ENCODE peak calls at places on chromosomes 11 and 22, in ten cellular contexts. N is bronchial epithelial cell, J is body of pancreas, O is MM.1S, R is AG09319, G is esophagus squamous epithelium, F is GM13977, Z is IMR-90, B is epithelial cell of proximal tubule, X is A549. I is an unnamed sample.
A peak's percentile ranks its signal among the peaks of the same experiment; 100 is the strongest.

GRCh38 chr11:122979103-122979814 is 2.4 kb downstream of the BSX start:
- DNase-seq in G (no peak), Z (no peak), R (no peak), J (no peak), B (no peak), F (no peak), X (no peak), O (no peak), N (no peak), I (no peak)

GRCh38 chr11:72686639-72687215 is 12.5 kb upstream of the PDE2A start:
- DNase-seq in J (no peak), G (no peak), R (no peak), B (no peak), Z (peak; percentile 16), F (no peak), O (no peak), N (no peak), X (no peak), I (no peak)

GRCh38 chr11:19978668-19979518 is 181.4 kb downstream of the DBX1 start:
- DNase-seq in O (no peak), N (peak; percentile 97), Z (peak; percentile 90), B (peak; percentile 88), G (no peak), X (peak; percentile 57), F (peak; percentile 34), R (peak; percentile 51), J (peak; percentile 66), I (no peak)

GRCh38 chr11:128728767-128729587 is 35.1 kb downstream of the FLI1 start:
- DNase-seq in O (peak; percentile 30), J (no peak), B (no peak), X (no peak), F (no peak), N (no peak), R (no peak), G (no peak), Z (no peak), I (no peak)

GRCh38 chr22:27213766-27214581 is 556.6 kb downstream of the MIAT start:
- DNase-seq in Z (peak; percentile 55), J (peak; percentile 34), O (no peak), X (no peak), F (no peak), R (peak; percentile 78), B (no peak), G (no peak), N (no peak), I (no peak)

GRCh38 chr22:41524809-41525449 is 19.3 kb downstream of the POLR3H start:
- DNase-seq in N (no peak), X (no peak), Z (no peak), B (no peak), O (no peak), J (no peak), F (peak; percentile 47), G (no peak), R (no peak), I (no peak)

GRCh38 chr11:96267001-96267489 is 76.0 kb downstream of the MAML2 start:
- DNase-seq in G (no peak), N (no peak), F (no peak), R (no peak), J (no peak), O (no peak), X (no peak), Z (no peak), B (no peak), I (no peak)

GRCh38 chr22:37169947-37170688 is 17.9 kb downstream of the C1QTNF6 start:
- DNase-seq in N (no peak), G (no peak), O (no peak), X (no peak), J (peak; percentile 7), Z (no peak), F (no peak), R (no peak), B (no peak), I (no peak)

GRCh38 chr11:14418801-14419417 is 59.9 kb upstream of the RRAS2 start:
- DNase-seq in N (peak; percentile 61), B (no peak), X (peak; percentile 67), G (no peak), Z (peak; percentile 25), O (no peak), F (peak; percentile 22), R (no peak), J (no peak), I (no peak)

GRCh38 chr11:22734628-22735345 is 68.4 kb downstream of the GAS2 start:
- DNase-seq in B (no peak), R (no peak), J (no peak), O (no peak), F (no peak), Z (no peak), N (peak; percentile 53), G (no peak), X (no peak), I (no peak)

GRCh38 chr22:22979121-22979724 is 91.1 kb upstream of the GNAZ start:
- DNase-seq in N (no peak), J (no peak), O (no peak), B (no peak), F (no peak), G (no peak), X (no peak), R (no peak), Z (no peak), I (no peak)

GRCh38 chr11:116812109-116812508 is 11.0 kb downstream of the APOA4 start:
- DNase-seq in B (no peak), Z (no peak), O (no peak), G (no peak), X (no peak), R (no peak), F (no peak), J (no peak), N (no peak), I (no peak)

GRCh38 chr11:69653406-69653960 is 12.5 kb downstream of the CCND1 start:
- DNase-seq in R (no peak), N (no peak), J (no peak), G (no peak), X (no peak), B (no peak), O (no peak), F (no peak), Z (no peak), I (no peak)

GRCh38 chr11:2224254-2224653 is 46.1 kb downstream of the ASCL2 start:
- DNase-seq in R (no peak), J (no peak), G (no peak), O (no peak), F (no peak), N (no peak), X (no peak), B (no peak), Z (no peak), I (no peak)

GRCh38 chr11:2234963-2235362 is 35.4 kb downstream of the ASCL2 start:
- DNase-seq in O (no peak), Z (no peak), N (no peak), F (no peak), X (no peak), B (no peak), R (no peak), G (no peak), J (peak; percentile 6), I (no peak)

GRCh38 chr11:2233693-2234455 is 36.5 kb downstream of the ASCL2 start:
- DNase-seq in G (no peak), Z (no peak), N (no peak), X (no peak), J (no peak), R (no peak), F (no peak), O (no peak), B (no peak), I (no peak)

GRCh38 chr11:2235588-2236326 is 34.6 kb downstream of the ASCL2 start:
- DNase-seq in X (no peak), J (no peak), F (no peak), O (no peak), R (no peak), Z (no peak), N (no peak), G (no peak), B (no peak), I (no peak)

DNA sequence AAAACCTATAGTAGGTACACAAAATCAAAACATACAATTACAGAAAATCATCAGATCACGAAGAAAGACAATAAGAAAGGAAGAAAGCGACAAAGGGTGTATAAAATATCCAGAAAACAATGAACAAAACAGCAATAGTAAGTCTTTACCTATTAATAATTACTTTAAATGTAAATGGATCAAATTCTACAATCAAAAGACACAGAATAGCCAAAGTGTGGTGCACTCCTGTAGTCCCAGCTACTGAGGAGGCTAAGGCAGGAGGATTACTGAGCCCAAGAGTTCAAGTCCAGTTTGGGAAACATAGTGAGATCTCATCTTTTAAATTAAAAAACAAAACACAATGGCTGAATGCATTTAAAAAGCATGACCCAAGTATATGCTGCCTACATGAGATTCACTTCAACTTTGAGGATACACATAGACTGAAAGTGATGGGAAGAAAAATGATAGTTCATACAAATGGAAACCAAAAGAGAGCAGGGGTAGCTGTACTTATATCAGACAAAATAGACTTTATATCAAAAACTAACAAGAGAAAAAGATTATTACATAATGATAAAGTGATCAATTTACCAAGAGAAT is 40.6 kb downstream of the ASCL2 start:
- DNase-seq in G (no peak), J (no peak), Z (no peak), B (no peak), O (no peak), F (no peak), N (no peak), X (no peak), R (no peak), I (no peak)
- TF ChIP-seq CTCF in G (no peak), J (no peak), Z (no peak), B (no peak), O (no peak), F (no peak), N (no peak), X (no peak), R (no peak), I (no peak)

GRCh38 chr11:6237903-6238302 is 986 bp upstream of the CNGA4 start:
- DNase-seq in G (no peak), F (no peak), J (no peak), B (no peak), N (no peak), X (no peak), R (no peak), Z (no peak), O (no peak), I (no peak)
- TF ChIP-seq CTCF in G (no peak), F (no peak), J (no peak), B (no peak), N (no peak), X (no peak), R (no peak), Z (no peak), O (no peak), I (no peak)

GRCh38 chr11:18634140-18635032 is at the start of gene SPTY2D1:
- DNase-seq in R (peak; percentile 98), J (peak; percentile 100), O (peak; percentile 100), F (peak; percentile 92), N (peak; percentile 97), B (peak; percentile 89), G (peak; percentile 95), X (peak; percentile 96), Z (peak; percentile 99), I (peak; percentile 91)
- TF ChIP-seq CTCF in R (no peak), J (peak; percentile 43), O (no peak), F (no peak), N (no peak), B (no peak), G (peak; percentile 21), X (no peak), Z (no peak), I (no peak)

DNA sequence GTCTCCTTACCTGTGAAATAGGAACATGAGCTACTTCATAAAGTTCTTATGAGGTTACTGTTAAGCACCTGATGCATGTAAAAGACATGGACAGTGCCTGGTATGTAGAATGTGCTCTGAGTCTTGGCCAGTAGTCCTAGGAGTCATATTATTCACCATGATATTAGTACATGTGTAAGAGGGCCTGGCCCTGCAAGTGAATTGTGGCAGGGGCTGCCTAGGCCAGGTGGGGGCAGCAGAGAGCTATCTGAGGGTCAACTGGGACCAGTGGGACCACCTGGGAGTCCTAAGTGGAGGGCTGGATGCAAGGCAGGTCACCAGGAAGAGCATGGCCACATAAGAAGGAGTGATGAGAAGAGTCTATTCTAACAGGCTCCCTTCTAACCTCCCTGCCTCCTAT is 529.5 kb downstream of the SOX6 start:
- DNase-seq in N (peak; percentile 18), F (peak; percentile 19), O (peak; percentile 31), R (no peak), J (no peak), B (no peak), G (no peak), Z (no peak), X (peak; percentile 25), I (peak; percentile 70)
- TF ChIP-seq CTCF in N (peak; percentile 54), F (peak; percentile 58), O (peak; percentile 66), R (peak; percentile 30), J (peak; percentile 21), B (peak; percentile 64), G (peak; percentile 28), Z (peak; percentile 47), X (peak; percentile 39), I (peak; percentile 74)